ENCODE peak calls at places on chromosomes 16 and 17, in five cellular contexts. One of them, this sample, is unnamed.
A peak's percentile ranks its signal among the peaks of the same experiment; 100 is the strongest.

GRCh38 chr17:181213-182163 is at the start of gene DOC2B:
- DNase-seq in PC-9: peak; percentile 30
- DNase-seq in WTC11: peak; percentile 54
- DNase-seq in stimulated activated CD4-positive, alpha-beta T cell treated with anti-CD3 and anti-CD28 coated beads, Interleukin-15, amount 100 ng/mL, for 1 hour: no peak
- DNase-seq in stimulated activated CD8-positive, alpha-beta memory T cell treated with anti-CD3 and anti-CD28 coated beads, Interleukin-7, amount 100 ng/mL, for 1 hour: no peak
- DNase-seq in this sample: peak; percentile 97

GRCh38 chr17:37507108-37507507 is 17.4 kb downstream of the DUSP14 start:
- DNase-seq in PC-9: no peak
- DNase-seq in stimulated activated CD8-positive, alpha-beta memory T cell treated with anti-CD3 and anti-CD28 coated beads, Interleukin-7, amount 100 ng/mL, for 1 hour: no peak
- DNase-seq in stimulated activated CD4-positive, alpha-beta T cell treated with anti-CD3 and anti-CD28 coated beads, Interleukin-15, amount 100 ng/mL, for 1 hour: no peak
- DNase-seq in WTC11: no peak
- DNase-seq in this sample: no peak

GRCh38 chr17:34837796-34838195 is 123.5 kb downstream of the CCT6B start:
- DNase-seq in WTC11: peak; percentile 25
- DNase-seq in stimulated activated CD4-positive, alpha-beta T cell treated with anti-CD3 and anti-CD28 coated beads, Interleukin-15, amount 100 ng/mL, for 1 hour: no peak
- DNase-seq in stimulated activated CD8-positive, alpha-beta memory T cell treated with anti-CD3 and anti-CD28 coated beads, Interleukin-7, amount 100 ng/mL, for 1 hour: no peak
- DNase-seq in PC-9: no peak
- DNase-seq in this sample: peak; percentile 63

GRCh38 chr17:45131616-45132301 is 556 bp downstream of the PLCD3 start:
- DNase-seq in stimulated activated CD8-positive, alpha-beta memory T cell treated with anti-CD3 and anti-CD28 coated beads, Interleukin-7, amount 100 ng/mL, for 1 hour: peak; percentile 24
- DNase-seq in stimulated activated CD4-positive, alpha-beta T cell treated with anti-CD3 and anti-CD28 coated beads, Interleukin-15, amount 100 ng/mL, for 1 hour: peak; percentile 22
- DNase-seq in PC-9: peak; percentile 44
- DNase-seq in WTC11: peak; percentile 79
- DNase-seq in this sample: peak; percentile 94

GRCh38 chr17:57045868-57046671 is 39.0 kb upstream of the AKAP1 start:
- DNase-seq in PC-9: no peak
- DNase-seq in WTC11: peak; percentile 36
- DNase-seq in stimulated activated CD4-positive, alpha-beta T cell treated with anti-CD3 and anti-CD28 coated beads, Interleukin-15, amount 100 ng/mL, for 1 hour: no peak
- DNase-seq in stimulated activated CD8-positive, alpha-beta memory T cell treated with anti-CD3 and anti-CD28 coated beads, Interleukin-7, amount 100 ng/mL, for 1 hour: no peak
- DNase-seq in this sample: peak; percentile 56

GRCh38 chr16:23072769-23073549 is 76.3 kb downstream of the USP31 start:
- DNase-seq in PC-9: no peak
- DNase-seq in WTC11: no peak
- DNase-seq in stimulated activated CD4-positive, alpha-beta T cell treated with anti-CD3 and anti-CD28 coated beads, Interleukin-15, amount 100 ng/mL, for 1 hour: no peak
- DNase-seq in stimulated activated CD8-positive, alpha-beta memory T cell treated with anti-CD3 and anti-CD28 coated beads, Interleukin-7, amount 100 ng/mL, for 1 hour: no peak
- DNase-seq in this sample: no peak

GRCh38 chr16:24010440-24011089 is 174.8 kb downstream of the PRKCB start:
- DNase-seq in WTC11: peak; percentile 81
- DNase-seq in stimulated activated CD8-positive, alpha-beta memory T cell treated with anti-CD3 and anti-CD28 coated beads, Interleukin-7, amount 100 ng/mL, for 1 hour: peak; percentile 69
- DNase-seq in stimulated activated CD4-positive, alpha-beta T cell treated with anti-CD3 and anti-CD28 coated beads, Interleukin-15, amount 100 ng/mL, for 1 hour: peak; percentile 57
- DNase-seq in PC-9: peak; percentile 38
- DNase-seq in this sample: peak; percentile 62

GRCh38 chr17:46002311-46002972 is 3.4 kb downstream of the STH start:
- DNase-seq in PC-9: peak; percentile 65
- DNase-seq in stimulated activated CD4-positive, alpha-beta T cell treated with anti-CD3 and anti-CD28 coated beads, Interleukin-15, amount 100 ng/mL, for 1 hour: peak; percentile 59
- DNase-seq in stimulated activated CD8-positive, alpha-beta memory T cell treated with anti-CD3 and anti-CD28 coated beads, Interleukin-7, amount 100 ng/mL, for 1 hour: peak; percentile 58
- DNase-seq in WTC11: peak; percentile 82
- DNase-seq in this sample: peak; percentile 91

GRCh38 chr17:67386965-67387551 is 10.0 kb downstream of the PITPNC1 start:
- DNase-seq in stimulated activated CD4-positive, alpha-beta T cell treated with anti-CD3 and anti-CD28 coated beads, Interleukin-15, amount 100 ng/mL, for 1 hour: peak; percentile 29
- DNase-seq in WTC11: peak; percentile 79
- DNase-seq in stimulated activated CD8-positive, alpha-beta memory T cell treated with anti-CD3 and anti-CD28 coated beads, Interleukin-7, amount 100 ng/mL, for 1 hour: peak; percentile 38
- DNase-seq in PC-9: peak; percentile 65
- DNase-seq in this sample: peak; percentile 85

GRCh38 chr16:85923153-85924021 is 24.4 kb downstream of the IRF8 start:
- DNase-seq in stimulated activated CD8-positive, alpha-beta memory T cell treated with anti-CD3 and anti-CD28 coated beads, Interleukin-7, amount 100 ng/mL, for 1 hour: no peak
- DNase-seq in WTC11: no peak
- DNase-seq in PC-9: no peak
- DNase-seq in stimulated activated CD4-positive, alpha-beta T cell treated with anti-CD3 and anti-CD28 coated beads, Interleukin-15, amount 100 ng/mL, for 1 hour: no peak
- DNase-seq in this sample: no peak

This sample was measured in H7.